ENCODE peak calls at places on chromosome 18, in six cellular contexts. M is NCI-H446 treated with DMSO at 0.1 percent for 48 hours, R is GM10248, X is anterior cingulate cortex, B is D341Med, J is NCI-H1417. E is an unnamed sample.

GRCh38 chr18:47263197-47263827 is 11.9 kb upstream of the SKOR2 start:
- DNase-seq in M (no peak), R (no peak), X (no peak), B (peak; percentile 79), J (no peak), E (peak; percentile 6)

GRCh38 chr18:77395941-77396340 is 146.3 kb downstream of the GALR1 start:
- DNase-seq in M (no peak), R (no peak), X (no peak), B (no peak), J (no peak), E (no peak)

GRCh38 chr18:12102136-12102842 is 8.6 kb downstream of the ANKRD62 start:
- DNase-seq in M (no peak), R (no peak), X (no peak), B (no peak), J (no peak), E (no peak)

GRCh38 chr18:63928331-63928730 is 20.6 kb downstream of the SERPINB10 start:
- DNase-seq in M (no peak), R (no peak), X (no peak), B (no peak), J (no peak), E (no peak)

GRCh38 chr18:2571200-2572143 is at the start of the genes METTL4 and NDC80:
- DNase-seq in M (peak; percentile 74), R (peak; percentile 88), X (peak; percentile 73), B (peak; percentile 97), J (peak; percentile 98), E (peak; percentile 89)

GRCh38 chr18:46336278-46337205 is 232.4 kb downstream of the HAUS1 start:
- DNase-seq in M (no peak), R (no peak), X (no peak), B (no peak), J (peak; percentile 27), E (no peak)

GRCh38 chr18:50401888-50402287 is 27.0 kb downstream of the SKA1 start:
- DNase-seq in M (no peak), R (no peak), X (no peak), B (peak; percentile 41), J (peak; percentile 79), E (peak; percentile 31)

GRCh38 chr18:39942702-39943101 is 2012.3 kb upstream of the PIK3C3 start:
- DNase-seq in M (no peak), R (no peak), X (no peak), B (no peak), J (no peak), E (peak; percentile 15)

GRCh38 chr18:58572181-58572580 is 56.7 kb downstream of the ALPK2 start:
- DNase-seq in M (peak; percentile 23), R (no peak), X (no peak), B (no peak), J (no peak), E (peak; percentile 98)

GRCh38 chr18:44937985-44938384 is 257.3 kb downstream of the SETBP1 start:
- DNase-seq in M (no peak), R (no peak), X (no peak), B (peak; percentile 80), J (peak; percentile 97), E (no peak)

GRCh38 chr18:75279381-75279780 is 68.8 kb downstream of the TSHZ1 start:
- DNase-seq in M (no peak), R (no peak), X (no peak), B (no peak), J (no peak), E (no peak)

GRCh38 chr18:79490593-79491551 is 95.1 kb downstream of the NFATC1 start:
- DNase-seq in M (no peak), R (no peak), X (no peak), B (no peak), J (no peak), E (no peak)

GRCh38 chr18:50115095-50115494 is 79.9 kb downstream of the MYO5B start:
- DNase-seq in M (no peak), R (no peak), X (no peak), B (no peak), J (no peak), E (peak; percentile 58)

GRCh38 chr18:9233771-9234440 is 97.3 kb downstream of the ANKRD12 start:
- DNase-seq in M (no peak), R (no peak), X (peak; percentile 5), B (peak; percentile 31), J (no peak), E (no peak)

GRCh38 chr18:7741640-7742039 is 174.5 kb downstream of the PTPRM start:
- DNase-seq in M (no peak), R (no peak), X (no peak), B (no peak), J (peak; percentile 24), E (no peak)

GRCh38 chr18:42030586-42031182 is 75.7 kb downstream of the PIK3C3 start:
- DNase-seq in M (no peak), R (no peak), X (no peak), B (peak; percentile 82), J (peak; percentile 22), E (peak; percentile 43)

GRCh38 chr18:45839415-45840395 is 14.2 kb downstream of the SIGLEC15 start:
- DNase-seq in M (no peak), R (no peak), X (no peak), B (peak; percentile 51), J (peak; percentile 69), E (peak; percentile 87)

GRCh38 chr18:21441670-21442069 is 158.8 kb downstream of the ESCO1 start:
- DNase-seq in M (no peak), R (no peak), X (no peak), B (no peak), J (no peak), E (no peak)

GRCh38 chr18:10381516-10381915 is 72.9 kb upstream of the APCDD1 start:
- DNase-seq in M (no peak), R (no peak), X (no peak), B (no peak), J (no peak), E (no peak)

GRCh38 chr18:54830260-54830659 is 2.0 kb downstream of the RAB27B start:
- DNase-seq in M (no peak), R (no peak), X (no peak), B (no peak), J (no peak), E (peak; percentile 66)

GRCh38 chr18:13051950-13052349 is 60.8 kb downstream of the CEP192 start:
- DNase-seq in M (no peak), R (peak; percentile 34), X (no peak), B (no peak), J (no peak), E (no peak)

GRCh38 chr18:74416124-74416523 is 41.0 kb downstream of the DIPK1C start:
- DNase-seq in M (no peak), R (no peak), X (no peak), B (no peak), J (no peak), E (no peak)

GRCh38 chr18:75638223-75638596 is 210.7 kb upstream of the SMIM21 start:
- DNase-seq in M (no peak), R (no peak), X (no peak), B (no peak), J (no peak), E (peak; percentile 6)

GRCh38 chr18:55547705-55548056 is 40.3 kb downstream of the TCF4 start:
- DNase-seq in M (no peak), R (no peak), X (no peak), B (no peak), J (no peak), E (no peak)

GRCh38 chr18:48330016-48330991 is 78.9 kb downstream of the ZBTB7C start:
- DNase-seq in M (no peak), R (no peak), X (no peak), B (no peak), J (no peak), E (peak; percentile 79)

GRCh38 chr18:35477497-35477896 is 20.3 kb downstream of the INO80C start:
- DNase-seq in M (no peak), R (no peak), X (no peak), B (no peak), J (no peak), E (no peak)

GRCh38 chr18:49878996-49879585 is 65.8 kb upstream of the ACAA2 start:
- DNase-seq in M (peak; percentile 41), R (no peak), X (no peak), B (no peak), J (no peak), E (peak; percentile 38)

GRCh38 chr18:30271716-30272115 is 770.8 kb downstream of the DSC3 start:
- DNase-seq in M (no peak), R (no peak), X (no peak), B (no peak), J (peak; percentile 53), E (no peak)

GRCh38 chr18:42334931-42335330 is 379.9 kb downstream of the PIK3C3 start:
- DNase-seq in M (no peak), R (no peak), X (no peak), B (no peak), J (no peak), E (no peak)

GRCh38 chr18:22044474-22045220 is 124.7 kb upstream of the GATA6 start:
- DNase-seq in M (no peak), R (no peak), X (no peak), B (no peak), J (no peak), E (no peak)

GRCh38 chr18:62521588-62521987 is 1.2 kb upstream of the ZCCHC2 start:
- DNase-seq in M (no peak), R (no peak), X (no peak), B (no peak), J (no peak), E (peak; percentile 51)

GRCh38 chr18:46291149-46291548 is 187.0 kb downstream of the HAUS1 start:
- DNase-seq in M (no peak), R (no peak), X (no peak), B (no peak), J (no peak), E (no peak)

GRCh38 chr18:25170402-25170801 is 181.6 kb downstream of the ZNF521 start:
- DNase-seq in M (no peak), R (no peak), X (no peak), B (no peak), J (no peak), E (no peak)

GRCh38 chr18:79577451-79578395 is 101.9 kb upstream of the CTDP1 start:
- DNase-seq in M (no peak), R (no peak), X (no peak), B (no peak), J (no peak), E (peak; percentile 58)

GRCh38 chr18:54466248-54467005 is 108.7 kb downstream of the C18orf54 start:
- DNase-seq in M (no peak), R (peak; percentile 10), X (no peak), B (no peak), J (no peak), E (no peak)

GRCh38 chr18:34522627-34523026 is 187.5 kb upstream of the DTNA start:
- DNase-seq in M (peak; percentile 84), R (no peak), X (peak; percentile 10), B (peak; percentile 52), J (no peak), E (no peak)

GRCh38 chr18:62258606-62259005 is 66.5 kb upstream of the TNFRSF11A start:
- DNase-seq in M (no peak), R (no peak), X (no peak), B (no peak), J (no peak), E (no peak)

E was measured in iris pigment epithelial cell.